ENCODE peak calls at places on chromosomes 7 and 10, in nine cellular contexts. Q is CD8-positive, alpha-beta memory T cell; M is CD4-positive, CD25-positive, alpha-beta regulatory T cell; U is K562; Y is keratinocyte; H is neuronal stem cell; P is adipocyte; W is pancreas; E is MM.1S. K is an unnamed sample. For H3K4me1 and H3K9me3, the result is how much of the 10 kb centered on the place peaks cover.

GRCh38 chr10:52256832-52257691 is 57.0 kb upstream of the DKK1 start:
- DNase-seq in E (peak), P (no peak), U (no peak), Y (no peak), M (no peak), Q (no peak), H (no peak), W (no peak), K (no peak)

GRCh38 chr7:113959910-113960309 is 41.1 kb upstream of the PPP1R3A start:
- DNase-seq in W (no peak), P (no peak), Q (no peak), M (no peak), H (no peak), U (no peak), E (no peak), Y (no peak), K (no peak)

GRCh38 chr10:49741108-49741995 is 20.8 kb downstream of the OGDHL start:
- DNase-seq in Q (no peak), M (no peak), E (no peak), U (no peak), Y (no peak), W (no peak), H (no peak), P (no peak), K (no peak)

GRCh38 chr10:131049051-131049450 is 262.5 kb downstream of the TCERG1L start:
- DNase-seq in M (no peak), H (peak), P (no peak), E (no peak), U (no peak), W (no peak), Y (no peak), Q (no peak), K (no peak)

GRCh38 chr10:127310932-127311331 is 114.5 kb upstream of the INSYN2A start:
- DNase-seq in H (no peak), Y (no peak), E (no peak), W (no peak), U (no peak), M (no peak), P (no peak), Q (no peak), K (no peak)

GRCh38 chr7:4123823-4124222 is 558.3 kb upstream of the FOXK1 start:
- DNase-seq in W (no peak), E (no peak), U (no peak), Y (no peak), P (no peak), M (no peak), H (no peak), Q (no peak), K (no peak)

GRCh38 chr10:91597397-91597881 is 35.4 kb downstream of the PPP1R3C start:
- DNase-seq in Y (no peak), W (no peak), E (no peak), P (peak), M (no peak), Q (no peak), U (no peak), H (no peak), K (no peak)

GRCh38 chr10:86259901-86260562 is 106.6 kb downstream of the GRID1 start:
- DNase-seq in P (no peak), E (no peak), U (no peak), W (no peak), M (no peak), Y (no peak), H (no peak), Q (no peak), K (no peak)

GRCh38 chr10:7408003-7408493 is 2.8 kb downstream of the SFMBT2 start:
- DNase-seq in M (peak), Y (no peak), U (no peak), Q (peak), P (no peak), H (no peak), E (no peak), W (peak), K (no peak)

GRCh38 chr7:98713411-98713810 is 96.3 kb downstream of the NPTX2 start:
- DNase-seq in M (no peak), P (no peak), Y (no peak), H (no peak), U (no peak), W (no peak), Q (no peak), E (no peak), K (no peak)

GRCh38 chr10:95295031-95295755 is 4.4 kb upstream of the PDLIM1 start:
- DNase-seq in M (peak), P (peak), Q (peak), U (peak), H (no peak), E (peak), W (peak), Y (no peak), K (no peak)

GRCh38 chr10:92595505-92595904 is 2.6 kb downstream of the KIF11 start:
- DNase-seq in U (no peak), H (no peak), Q (no peak), W (no peak), Y (no peak), M (no peak), E (no peak), P (no peak), K (no peak)

GRCh38 chr10:82762641-82763040 is 887.6 kb downstream of the NRG3 start:
- DNase-seq in H (no peak), Q (no peak), E (no peak), P (no peak), Y (no peak), M (no peak), U (no peak), W (no peak), K (no peak)

GRCh38 chr10:46028584-46029570 is 1.5 kb downstream of the NCOA4 start:
- DNase-seq in Q (no peak), P (peak), M (peak), Y (no peak), W (no peak), E (peak), U (no peak), H (peak), K (peak)

GRCh38 chr7:41700044-41700471 is 2.8 kb downstream of the INHBA start:
- DNase-seq in U (no peak), Q (no peak), M (no peak), Y (no peak), E (no peak), H (no peak), W (no peak), P (peak), K (no peak)

GRCh38 chr10:103969436-103969835 is 2.5 kb downstream of the SLK start:
- DNase-seq in U (no peak), W (no peak), M (no peak), P (peak), H (no peak), Q (no peak), Y (no peak), E (no peak), K (no peak)

GRCh38 chr10:100245484-100246220 is 16.3 kb upstream of the CHUK start:
- DNase-seq in Q (no peak), H (no peak), P (peak), M (no peak), E (no peak), U (no peak), W (no peak), Y (no peak), K (no peak)

GRCh38 chr7:140263277-140263676 is 86.5 kb upstream of the KDM7A start:
- DNase-seq in W (no peak), P (no peak), M (peak), E (no peak), Q (peak), H (no peak), Y (no peak), U (no peak), K (no peak)

GRCh38 chr10:126060232-126060935 is 164.0 kb downstream of the FANK1 start:
- DNase-seq in Y (no peak), W (no peak), H (no peak), E (no peak), Q (no peak), M (no peak), U (no peak), P (peak), K (no peak)

GRCh38 chr7:84722086-84722485 is 464.8 kb downstream of the SEMA3D start:
- DNase-seq in Q (no peak), U (no peak), Y (no peak), E (no peak), M (no peak), W (no peak), P (no peak), H (no peak), K (no peak)

GRCh38 chr7:33233659-33234058 is 104.3 kb downstream of the BBS9 start:
- DNase-seq in Q (no peak), W (no peak), U (no peak), Y (no peak), M (no peak), P (no peak), E (peak), H (no peak), K (no peak)

GRCh38 chr7:17900464-17900863 is 39.8 kb downstream of the SNX13 start:
- DNase-seq in Q (no peak), M (no peak), U (no peak), H (no peak), W (no peak), E (no peak), P (no peak), Y (no peak), K (no peak)
- H3K4me3 ChIP-seq in Q (no peak), M (no peak), U (no peak), H (no peak), W (no peak), E (no peak), P (no peak), Y (no peak), K (no peak)

GRCh38 chr7:102892631-102893278 is 20.0 kb upstream of the LRRC17 start:
- DNase-seq in M (no peak), W (no peak), Y (no peak), E (no peak), U (no peak), P (no peak), Q (no peak), H (no peak), K (no peak)
- H3K4me1 ChIP-seq in M (under half), W (under half), Y (under half), E (under half), U (under half), P (under half), Q (under half), H (under half), K (under half)

DNA sequence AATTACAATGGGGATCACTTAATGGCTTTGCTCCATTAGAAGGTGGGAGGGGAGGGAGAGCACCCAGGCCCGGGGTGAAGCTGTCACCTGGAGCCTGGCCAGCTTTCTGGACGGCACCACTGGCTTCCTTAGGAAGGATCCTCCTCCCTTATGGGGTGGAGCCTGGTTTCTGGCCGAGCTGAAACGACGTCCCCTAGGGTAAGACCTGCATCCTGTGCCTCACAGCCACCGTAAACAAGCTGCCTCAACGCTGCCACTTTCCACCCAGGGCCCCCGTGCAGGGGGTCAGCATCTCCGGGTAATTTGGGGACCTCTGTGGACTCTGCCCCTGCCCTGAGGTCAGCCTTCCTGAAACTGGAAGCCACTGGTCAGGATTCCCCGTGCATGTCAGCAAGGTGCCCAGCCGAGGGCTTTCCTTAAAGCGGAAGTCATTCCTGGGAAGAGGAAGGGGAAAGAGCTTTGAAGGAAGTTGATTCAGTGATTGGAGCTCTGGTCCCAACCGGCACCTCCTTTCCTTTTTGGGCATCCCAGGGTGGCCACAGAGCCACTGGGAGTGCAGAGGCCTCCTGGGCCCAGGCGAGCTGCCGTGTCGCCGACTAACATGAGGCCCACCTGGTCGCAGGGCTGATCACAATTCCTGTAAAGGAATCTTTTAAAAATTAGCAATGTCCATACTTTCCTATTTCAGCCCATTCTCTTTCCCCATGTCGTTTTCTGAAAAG is 569.1 kb downstream of the DNAJB6 start:
- DNase-seq in H (no peak), Y (no peak), W (no peak), U (peak), Q (no peak), M (no peak), E (no peak), P (no peak), K (peak)
- H3K9me3 ChIP-seq in H (under half), Y (under half), W (under half), U (under half), Q (under half), M (under half), E (under half), P (under half), K (under half)

GRCh38 chr10:88979153-88979562 is 11.4 kb upstream of the FAS start:
- DNase-seq in Q (no peak), U (no peak), Y (peak), H (no peak), W (no peak), M (no peak), E (no peak), P (peak), K (no peak)
- H3K4me3 ChIP-seq in Q (no peak), U (no peak), Y (no peak), H (no peak), W (no peak), M (no peak), E (no peak), P (peak), K (no peak)

GRCh38 chr10:132404911-132405462 is 8.0 kb downstream of the PWWP2B start:
- DNase-seq in M (no peak), W (no peak), E (no peak), Q (no peak), U (no peak), H (no peak), P (no peak), Y (no peak), K (no peak)
- H3K4me1 ChIP-seq in M (under half), W (half or more), E (under half), Q (under half), U (under half), H (under half), P (under half), Y (under half), K (under half)